ENCODE peak calls at places on chromosome 5, in eight cellular contexts. K is mammary epithelial cell, R is psoas muscle, I is heart left ventricle, D is skeletal muscle cell, U is vagina, A is brain microvascular endothelial cell, E is OCI-LY7. X is an unnamed sample.

GRCh38 chr5:93422652-93423332 is 158.2 kb downstream of the NR2F1-AS1 start:
- DNase-seq in K (no peak), R (no peak), I (no peak), D (no peak), U (no peak), A (no peak), E (no peak), X (no peak)

GRCh38 chr5:115415143-115415491 is 118.7 kb upstream of the CCDC112 start:
- DNase-seq in K (peak; percentile 90), R (no peak), I (no peak), D (peak; percentile 81), U (no peak), A (peak; percentile 66), E (no peak), X (peak; percentile 82)

GRCh38 chr5:176609724-176610429 is at the start of gene GPRIN1:
- DNase-seq in K (peak; percentile 40), R (peak; percentile 63), I (peak; percentile 58), D (no peak), U (no peak), A (no peak), E (peak; percentile 80), X (peak; percentile 38)

GRCh38 chr5:123874600-123875201 is 362.7 kb downstream of the CSNK1G3 start:
- DNase-seq in K (no peak), R (no peak), I (no peak), D (peak; percentile 47), U (no peak), A (peak; percentile 49), E (no peak), X (no peak)

GRCh38 chr5:2739360-2740050 is 12.0 kb downstream of the IRX2 start:
- DNase-seq in K (peak; percentile 68), R (no peak), I (no peak), D (no peak), U (no peak), A (no peak), E (no peak), X (peak; percentile 52)

GRCh38 chr5:28281381-28281780 is 1243.0 kb upstream of the CDH9 start:
- DNase-seq in K (peak; percentile 21), R (no peak), I (no peak), D (peak; percentile 54), U (no peak), A (peak; percentile 65), E (no peak), X (peak; percentile 34)

GRCh38 chr5:168172718-168173045 is 118.8 kb upstream of the WWC1 start:
- DNase-seq in K (no peak), R (no peak), I (no peak), D (no peak), U (no peak), A (no peak), E (no peak), X (no peak)

GRCh38 chr5:88256872-88257271 is 11.8 kb downstream of the TMEM161B start:
- DNase-seq in K (no peak), R (no peak), I (no peak), D (no peak), U (no peak), A (no peak), E (no peak), X (no peak)

GRCh38 chr5:81310402-81311063 is 9.1 kb downstream of the ZCCHC9 start:
- DNase-seq in K (no peak), R (no peak), I (no peak), D (no peak), U (no peak), A (no peak), E (no peak), X (no peak)

GRCh38 chr5:122665087-122665486 is 109.8 kb upstream of the SNX2 start:
- DNase-seq in K (no peak), R (no peak), I (no peak), D (no peak), U (no peak), A (no peak), E (no peak), X (no peak)

GRCh38 chr5:77168187-77168883 is 42.1 kb upstream of the PDE8B start:
- DNase-seq in K (no peak), R (peak; percentile 67), I (peak; percentile 76), D (no peak), U (peak; percentile 89), A (peak; percentile 56), E (no peak), X (no peak)

GRCh38 chr5:140344683-140345423 is 1.6 kb downstream of the HBEGF start:
- DNase-seq in K (peak; percentile 83), R (peak; percentile 46), I (no peak), D (no peak), U (no peak), A (no peak), E (peak; percentile 40), X (peak; percentile 87)

GRCh38 chr5:89043676-89044075 is 160.7 kb upstream of the MEF2C start:
- DNase-seq in K (peak; percentile 66), R (no peak), I (no peak), D (no peak), U (no peak), A (peak; percentile 43), E (no peak), X (peak; percentile 63)

GRCh38 chr5:36596247-36596646 is 10.2 kb upstream of the SLC1A3 start:
- DNase-seq in K (no peak), R (no peak), I (no peak), D (no peak), U (no peak), A (no peak), E (no peak), X (no peak)

GRCh38 chr5:62167651-62168050 is 138.4 kb upstream of the KIF2A start:
- DNase-seq in K (peak; percentile 74), R (no peak), I (no peak), D (no peak), U (no peak), A (no peak), E (no peak), X (peak; percentile 61)

GRCh38 chr5:147403659-147404640 is 105.9 kb downstream of the DPYSL3 start:
- DNase-seq in K (peak; percentile 90), R (peak; percentile 63), I (peak; percentile 52), D (peak; percentile 95), U (peak; percentile 96), A (peak; percentile 98), E (no peak), X (peak; percentile 94)

GRCh38 chr5:178368278-178368677 is 135.7 kb upstream of the PHYKPL start:
- DNase-seq in K (no peak), R (no peak), I (no peak), D (no peak), U (no peak), A (no peak), E (no peak), X (no peak)

GRCh38 chr5:79893485-79893884 is 97.6 kb downstream of the MTX3 start:
- DNase-seq in K (no peak), R (no peak), I (no peak), D (no peak), U (no peak), A (no peak), E (no peak), X (no peak)

GRCh38 chr5:13695076-13695712 is 249.3 kb downstream of the DNAH5 start:
- DNase-seq in K (no peak), R (no peak), I (no peak), D (no peak), U (no peak), A (no peak), E (no peak), X (no peak)

GRCh38 chr5:139451878-139452660 is 10.5 kb downstream of the ECSCR start:
- DNase-seq in K (no peak), R (no peak), I (no peak), D (no peak), U (no peak), A (no peak), E (no peak), X (no peak)

GRCh38 chr5:74009502-74009901 is 383.5 kb downstream of the ARHGEF28 start:
- DNase-seq in K (no peak), R (no peak), I (no peak), D (no peak), U (no peak), A (peak; percentile 5), E (no peak), X (no peak)

GRCh38 chr5:107149243-107149642 is 521.5 kb downstream of the EFNA5 start:
- DNase-seq in K (no peak), R (no peak), I (no peak), D (no peak), U (no peak), A (no peak), E (no peak), X (no peak)

GRCh38 chr5:107153304-107153703 is 517.4 kb downstream of the EFNA5 start:
- DNase-seq in K (no peak), R (no peak), I (no peak), D (no peak), U (no peak), A (no peak), E (no peak), X (no peak)

GRCh38 chr5:107147584-107147983 is 523.2 kb downstream of the EFNA5 start:
- DNase-seq in K (no peak), R (no peak), I (no peak), D (no peak), U (no peak), A (no peak), E (no peak), X (no peak)
- H3K4me3 ChIP-seq in K (no peak overlapping the region), R (no peak overlapping the region), I (no peak overlapping the region), D (no peak overlapping the region), U (no peak overlapping the region), A (no peak overlapping the region), E (no peak overlapping the region), X (no peak overlapping the region)

GRCh38 chr5:38821679-38822078 is 24.1 kb upstream of the OSMR start:
- DNase-seq in K (no peak), R (no peak), I (no peak), D (no peak), U (no peak), A (no peak), E (no peak), X (no peak)
- H3K4me3 ChIP-seq in K (no peak overlapping the region), R (no peak overlapping the region), I (no peak overlapping the region), D (no peak overlapping the region), U (no peak overlapping the region), A (no peak overlapping the region), E (no peak overlapping the region), X (no peak overlapping the region)

GRCh38 chr5:132674671-132675506 is 1.1 kb downstream of the IL4 start:
- DNase-seq in K (peak; percentile 92), R (no peak), I (no peak), D (peak; percentile 88), U (no peak), A (peak; percentile 94), E (no peak), X (peak; percentile 95)
- H3K4me3 ChIP-seq in K (peak overlapping the region; percentile 45), R (no peak overlapping the region), I (peak overlapping the region; percentile 19), D (no peak overlapping the region), U (peak overlapping the region; percentile 4), A (no peak overlapping the region), E (no peak overlapping the region), X (no peak overlapping the region)

DNA sequence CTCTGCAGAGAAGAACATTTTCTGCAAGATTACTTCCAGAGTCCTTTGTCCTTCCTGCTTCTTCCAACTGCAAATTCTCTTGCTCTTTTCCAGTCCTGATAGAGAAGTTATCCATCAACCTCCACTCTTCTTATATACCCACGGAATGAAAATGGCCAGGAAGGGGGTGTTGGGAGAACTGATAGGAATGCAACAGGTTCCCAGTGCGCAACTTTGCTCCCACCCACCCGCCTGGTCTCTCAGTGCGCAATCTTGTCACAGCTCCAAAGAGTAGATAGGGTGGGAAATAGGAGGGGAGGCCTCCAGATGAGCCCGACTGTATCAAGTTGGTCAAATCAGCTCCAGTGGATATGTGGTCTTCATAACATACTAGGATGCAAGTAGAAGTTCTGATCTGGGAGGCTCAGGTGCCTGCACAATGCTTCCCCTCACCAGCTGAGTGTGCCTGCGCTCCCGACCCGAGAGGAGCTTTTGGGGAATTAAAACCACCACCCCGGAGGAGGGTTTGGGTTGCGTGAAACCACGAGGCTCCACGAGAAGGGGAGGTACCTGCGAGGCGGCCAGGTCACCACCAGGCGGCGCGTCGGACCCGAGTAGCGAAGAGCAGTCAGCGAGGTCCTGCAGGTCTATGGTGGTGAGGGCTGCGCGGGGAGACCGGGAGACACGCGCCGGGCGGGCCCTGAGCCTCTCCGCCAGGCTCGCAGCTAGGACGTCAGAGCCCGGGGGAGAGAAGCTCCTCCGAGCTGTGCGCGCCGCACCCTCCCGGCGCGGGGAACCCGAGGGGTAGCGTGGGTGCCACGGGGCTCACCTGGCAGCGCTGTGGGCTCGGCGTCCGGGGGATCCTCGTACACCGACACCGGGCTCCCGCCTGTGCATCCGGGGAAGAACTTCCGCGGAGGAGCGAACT is 835 bp downstream of the MCIDAS start:
- DNase-seq in K (peak; percentile 53), R (no peak), I (no peak), D (no peak), U (no peak), A (no peak), E (peak; percentile 74), X (peak; percentile 69)
- H3K4me3 ChIP-seq in K (peak overlapping the region; percentile 65), R (peak overlapping the region; percentile 65), I (peak overlapping the region; percentile 37), D (peak overlapping the region; percentile 38), U (peak overlapping the region; percentile 41), A (peak overlapping the region; percentile 24), E (peak overlapping the region; percentile 66), X (peak overlapping the region; percentile 51)

X was measured in epithelial cell of esophagus.